ENCODE peak calls at places on chromosomes 6 and 20, in five cellular contexts. One of them, this sample, is unnamed.

GRCh38 chr6:1987640-1988039 is 257.8 kb downstream of the GMDS start:
- DNase-seq in endothelial cell of umbilical vein: peak; percentile 56
- DNase-seq in HCT116: no peak
- DNase-seq in H1: no peak
- DNase-seq in SK-N-SH: no peak
- DNase-seq in this sample: no peak

GRCh38 chr6:44556046-44556445 is 168.5 kb downstream of the CDC5L start:
- DNase-seq in endothelial cell of umbilical vein: no peak
- DNase-seq in H1: no peak
- DNase-seq in HCT116: no peak
- DNase-seq in SK-N-SH: no peak
- DNase-seq in this sample: no peak

GRCh38 chr6:149212892-149213786 is 104.4 kb upstream of the TAB2 start:
- DNase-seq in endothelial cell of umbilical vein: no peak
- DNase-seq in HCT116: no peak
- DNase-seq in SK-N-SH: no peak
- DNase-seq in H1: no peak
- DNase-seq in this sample: no peak

GRCh38 chr6:14861491-14861943 is 384.4 kb upstream of the JARID2 start:
- DNase-seq in SK-N-SH: no peak
- DNase-seq in H1: no peak
- DNase-seq in endothelial cell of umbilical vein: no peak
- DNase-seq in HCT116: no peak
- DNase-seq in this sample: no peak

GRCh38 chr6:81138236-81138635 is 614.2 kb downstream of the TENT5A start:
- DNase-seq in SK-N-SH: no peak
- DNase-seq in HCT116: no peak
- DNase-seq in endothelial cell of umbilical vein: no peak
- DNase-seq in H1: no peak
- DNase-seq in this sample: no peak

GRCh38 chr20:47113362-47114118 is 218.9 kb downstream of the EYA2 start:
- DNase-seq in HCT116: no peak
- DNase-seq in SK-N-SH: no peak
- DNase-seq in endothelial cell of umbilical vein: no peak
- DNase-seq in H1: no peak
- DNase-seq in this sample: no peak

GRCh38 chr20:45581702-45582101 is 2.6 kb upstream of the WFDC8 start:
- DNase-seq in SK-N-SH: no peak
- DNase-seq in HCT116: no peak
- DNase-seq in H1: no peak
- DNase-seq in endothelial cell of umbilical vein: no peak
- DNase-seq in this sample: no peak

GRCh38 chr6:107064579-107065065 is 36.6 kb downstream of the MTRES1 start:
- DNase-seq in SK-N-SH: no peak
- DNase-seq in HCT116: no peak
- DNase-seq in H1: no peak
- DNase-seq in endothelial cell of umbilical vein: peak; percentile 21
- DNase-seq in this sample: no peak

GRCh38 chr6:15491255-15491985 is 171.4 kb downstream of the DTNBP1 start:
- DNase-seq in SK-N-SH: peak; percentile 70
- DNase-seq in endothelial cell of umbilical vein: peak; percentile 54
- DNase-seq in HCT116: peak; percentile 21
- DNase-seq in H1: no peak
- DNase-seq in this sample: peak; percentile 89

DNA sequence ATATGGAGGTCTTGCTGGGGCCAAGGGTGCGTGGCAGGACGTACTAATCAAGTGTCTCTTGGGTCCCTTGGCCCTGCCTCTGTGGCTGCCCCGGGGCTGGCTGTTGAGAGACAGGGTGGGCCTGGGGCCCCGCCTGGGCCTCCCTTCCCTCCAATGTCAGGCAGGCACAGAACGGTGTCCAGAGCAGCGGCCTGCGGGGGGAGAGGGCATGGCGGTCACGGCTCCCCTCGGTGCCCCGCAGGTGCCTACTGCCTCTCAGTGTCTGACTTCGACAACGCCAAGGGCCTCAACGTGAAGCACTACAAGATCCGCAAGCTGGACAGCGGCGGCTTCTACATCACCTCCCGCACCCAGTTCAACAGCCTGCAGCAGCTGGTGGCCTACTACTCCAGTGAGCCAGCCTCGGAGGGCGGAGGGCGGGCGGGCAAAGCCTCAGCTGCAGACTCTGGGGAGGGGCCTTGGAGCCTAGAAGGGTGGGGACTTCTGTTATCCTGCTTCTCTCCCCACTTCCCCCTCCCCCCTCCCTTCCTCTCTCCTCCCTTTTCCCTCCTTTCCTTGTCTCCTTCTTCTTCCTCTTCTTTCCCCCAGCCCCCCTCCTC is 50.1 kb downstream of the SRC start:
- DNase-seq in HCT116: no peak
- DNase-seq in H1: peak; percentile 39
- DNase-seq in SK-N-SH: peak; percentile 67
- DNase-seq in endothelial cell of umbilical vein: no peak
- DNase-seq in this sample: no peak
- H3K4me3 ChIP-seq in HCT116: no peak overlapping the region
- H3K4me3 ChIP-seq in H1: no peak overlapping the region
- H3K4me3 ChIP-seq in SK-N-SH: no peak overlapping the region
- H3K4me3 ChIP-seq in endothelial cell of umbilical vein: no peak overlapping the region
- H3K4me3 ChIP-seq in this sample: no peak overlapping the region

DNA sequence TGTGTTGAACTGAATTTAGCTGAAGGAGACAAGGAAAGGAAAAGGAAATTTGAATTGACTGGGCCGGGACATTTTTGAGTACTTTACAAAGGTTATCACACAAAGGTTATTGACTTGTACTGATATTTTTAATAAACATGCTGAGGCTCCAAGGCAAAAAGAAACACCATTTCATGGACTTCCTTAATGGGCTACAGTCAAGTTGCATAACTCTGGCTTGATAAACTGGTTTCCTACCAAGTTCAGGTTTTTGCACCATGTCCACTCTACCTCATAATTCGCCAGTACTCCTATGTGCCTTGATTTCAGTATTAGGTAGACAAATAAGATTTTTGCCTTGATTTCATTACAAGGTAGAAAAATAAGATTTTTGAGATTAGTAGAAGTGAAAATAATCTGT is 65.8 kb upstream of the FUT9 start:
- DNase-seq in H1: no peak
- DNase-seq in HCT116: no peak
- DNase-seq in SK-N-SH: no peak
- DNase-seq in endothelial cell of umbilical vein: no peak
- DNase-seq in this sample: no peak
- TF ChIP-seq POLR2AphosphoS5 in H1: no peak
- TF ChIP-seq POLR2AphosphoS5 in HCT116: no peak
- TF ChIP-seq POLR2AphosphoS5 in SK-N-SH: no peak
- TF ChIP-seq POLR2AphosphoS5 in endothelial cell of umbilical vein: no peak
- TF ChIP-seq POLR2AphosphoS5 in this sample: no peak

GRCh38 chr6:161796726-161797125 is 522.9 kb upstream of the AGPAT4 start:
- DNase-seq in endothelial cell of umbilical vein: no peak
- DNase-seq in HCT116: no peak
- DNase-seq in H1: no peak
- DNase-seq in SK-N-SH: peak; percentile 25
- DNase-seq in this sample: no peak
- H3K9ac ChIP-seq in endothelial cell of umbilical vein: no peak overlapping the region
- H3K9ac ChIP-seq in HCT116: no peak overlapping the region
- H3K9ac ChIP-seq in H1: no peak overlapping the region
- H3K9ac ChIP-seq in SK-N-SH: no peak overlapping the region
- H3K9ac ChIP-seq in this sample: no peak overlapping the region

DNA sequence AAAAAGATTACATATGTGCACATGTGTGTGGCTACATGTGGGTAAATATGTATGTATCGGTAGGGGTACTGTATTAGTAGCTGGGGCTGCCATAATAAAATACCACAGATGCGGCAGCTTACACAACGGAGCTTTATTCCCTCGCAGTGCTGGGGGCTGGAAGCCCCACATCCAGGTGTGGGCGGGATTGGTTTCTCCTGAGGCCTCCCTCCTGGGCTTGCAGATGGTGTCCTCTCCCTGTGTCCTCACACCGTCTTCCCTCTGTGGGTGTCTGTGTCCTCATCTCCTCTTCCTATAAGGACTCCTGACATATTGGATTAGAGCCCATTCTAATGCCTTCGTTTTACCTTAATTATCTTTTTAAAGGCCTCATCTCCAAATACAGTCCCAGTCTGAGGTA is 97.7 kb downstream of the LY86 start:
- DNase-seq in H1: no peak
- DNase-seq in endothelial cell of umbilical vein: no peak
- DNase-seq in SK-N-SH: no peak
- DNase-seq in HCT116: no peak
- DNase-seq in this sample: no peak
- H3K4me3 ChIP-seq in H1: no peak overlapping the region
- H3K4me3 ChIP-seq in endothelial cell of umbilical vein: no peak overlapping the region
- H3K4me3 ChIP-seq in SK-N-SH: no peak overlapping the region
- H3K4me3 ChIP-seq in HCT116: peak overlapping the region; percentile 69
- H3K4me3 ChIP-seq in this sample: no peak overlapping the region

GRCh38 chr20:63174309-63175030 is 41.5 kb downstream of the YTHDF1 start:
- DNase-seq in SK-N-SH: no peak
- DNase-seq in H1: no peak
- DNase-seq in endothelial cell of umbilical vein: no peak
- DNase-seq in HCT116: no peak
- DNase-seq in this sample: no peak

GRCh38 chr20:63173552-63174191 is 42.3 kb downstream of the YTHDF1 start:
- DNase-seq in endothelial cell of umbilical vein: no peak
- DNase-seq in SK-N-SH: no peak
- DNase-seq in H1: no peak
- DNase-seq in HCT116: no peak
- DNase-seq in this sample: no peak

GRCh38 chr20:63175031-63175895 is 40.7 kb downstream of the YTHDF1 start:
- DNase-seq in HCT116: no peak
- DNase-seq in endothelial cell of umbilical vein: no peak
- DNase-seq in H1: no peak
- DNase-seq in SK-N-SH: no peak
- DNase-seq in this sample: no peak

GRCh38 chr20:63171991-63172390 is 43.9 kb downstream of the YTHDF1 start:
- DNase-seq in endothelial cell of umbilical vein: no peak
- DNase-seq in SK-N-SH: no peak
- DNase-seq in H1: no peak
- DNase-seq in HCT116: no peak
- DNase-seq in this sample: no peak

GRCh38 chr20:63172726-63173125 is 43.2 kb downstream of the YTHDF1 start:
- DNase-seq in HCT116: peak; percentile 15
- DNase-seq in H1: no peak
- DNase-seq in endothelial cell of umbilical vein: no peak
- DNase-seq in SK-N-SH: no peak
- DNase-seq in this sample: no peak
- TF ChIP-seq POLR2AphosphoS5 in HCT116: no peak
- TF ChIP-seq POLR2AphosphoS5 in H1: no peak
- TF ChIP-seq POLR2AphosphoS5 in endothelial cell of umbilical vein: no peak
- TF ChIP-seq POLR2AphosphoS5 in SK-N-SH: no peak
- TF ChIP-seq POLR2AphosphoS5 in this sample: no peak

GRCh38 chr20:38804243-38804642 is 1.3 kb upstream of the PPP1R16B start:
- DNase-seq in H1: no peak
- DNase-seq in endothelial cell of umbilical vein: no peak
- DNase-seq in SK-N-SH: no peak
- DNase-seq in HCT116: no peak
- DNase-seq in this sample: no peak
- H3K9ac ChIP-seq in H1: no peak overlapping the region
- H3K9ac ChIP-seq in endothelial cell of umbilical vein: peak overlapping the region; percentile 83
- H3K9ac ChIP-seq in SK-N-SH: no peak overlapping the region
- H3K9ac ChIP-seq in HCT116: no peak overlapping the region
- H3K9ac ChIP-seq in this sample: no peak overlapping the region

This sample was measured in SK-N-MC.